ENCODE peak calls at places on chromosomes 3 and 15, in seven cellular contexts. F is AG09309, O is activated T-helper 1 cell treated with Interleukin-2 at 50 U/mL for 16 hours, X is adrenal gland, S is dorsolateral prefrontal cortex, Y is mucosa of gallbladder, K is LHCN-M2. N is an unnamed sample.

GRCh38 chr15:44584162-44584749 is 47.3 kb downstream of the EIF3J start:
- DNase-seq in F (no peak), O (peak), X (peak), S (no peak), Y (peak), K (peak), N (no peak)

GRCh38 chr3:101954361-101954760 is 105.0 kb downstream of the NFKBIZ start:
- DNase-seq in F (no peak), O (no peak), X (no peak), S (no peak), Y (no peak), K (no peak), N (no peak)

GRCh38 chr3:41265011-41265545 is 65.8 kb downstream of the CTNNB1 start:
- DNase-seq in F (no peak), O (no peak), X (no peak), S (no peak), Y (no peak), K (peak), N (no peak)

GRCh38 chr3:114103181-114103580 is 46.6 kb downstream of the QTRT2 start:
- DNase-seq in F (no peak), O (no peak), X (no peak), S (no peak), Y (no peak), K (no peak), N (no peak)

GRCh38 chr3:133451309-133451708 is 51.5 kb downstream of the BFSP2 start:
- DNase-seq in F (no peak), O (no peak), X (no peak), S (no peak), Y (no peak), K (no peak), N (no peak)

GRCh38 chr3:116391296-116392201 is 53.7 kb downstream of the LSAMP start:
- DNase-seq in F (no peak), O (no peak), X (no peak), S (no peak), Y (no peak), K (no peak), N (no peak)

GRCh38 chr3:65703820-65704219 is 334.9 kb downstream of the MAGI1 start:
- DNase-seq in F (no peak), O (no peak), X (no peak), S (no peak), Y (no peak), K (no peak), N (no peak)

GRCh38 chr3:64042952-64043351 is 19.7 kb upstream of the PSMD6 start:
- DNase-seq in F (no peak), O (no peak), X (no peak), S (no peak), Y (no peak), K (no peak), N (no peak)

GRCh38 chr3:17055374-17056276 is 170.9 kb downstream of the PLCL2 start:
- DNase-seq in F (peak), O (no peak), X (no peak), S (no peak), Y (no peak), K (no peak), N (no peak)

GRCh38 chr3:13325892-13326443 is 94.2 kb downstream of the NUP210 start:
- DNase-seq in F (no peak), O (no peak), X (no peak), S (no peak), Y (no peak), K (no peak), N (no peak)

GRCh38 chr15:31434418-31435255 is 108.0 kb downstream of the KLF13 start:
- DNase-seq in F (peak), O (peak), X (peak), S (no peak), Y (peak), K (no peak), N (no peak)

GRCh38 chr3:56467108-56467507 is 1.2 kb downstream of the ERC2 start:
- DNase-seq in F (no peak), O (no peak), X (peak), S (peak), Y (peak), K (peak), N (peak)

GRCh38 chr15:76994001-76994400 is 925 bp upstream of the PSTPIP1 start:
- DNase-seq in F (no peak), O (peak), X (peak), S (no peak), Y (no peak), K (no peak), N (no peak)

GRCh38 chr3:149215474-149215873 is 6.2 kb downstream of the CP start:
- DNase-seq in F (no peak), O (no peak), X (no peak), S (no peak), Y (no peak), K (no peak), N (no peak)

GRCh38 chr15:28984421-28985375 is 98.9 kb downstream of the APBA2 start:
- DNase-seq in F (no peak), O (no peak), X (no peak), S (peak), Y (no peak), K (no peak), N (no peak)

GRCh38 chr15:80856809-80857377 is 77.7 kb downstream of the CEMIP start:
- DNase-seq in F (no peak), O (no peak), X (no peak), S (no peak), Y (peak), K (no peak), N (no peak)

GRCh38 chr15:49620174-49620573 is 444 bp downstream of the FAM227B start:
- DNase-seq in F (no peak), O (no peak), X (no peak), S (no peak), Y (no peak), K (peak), N (no peak)

GRCh38 chr15:40098489-40099261 is 10.0 kb downstream of the BMF start:
- DNase-seq in F (peak), O (peak), X (peak), S (no peak), Y (peak), K (peak), N (no peak)

GRCh38 chr15:48803877-48804276 is 7.0 kb downstream of the CEP152 start:
- DNase-seq in F (no peak), O (no peak), X (no peak), S (no peak), Y (no peak), K (no peak), N (no peak)

GRCh38 chr15:57762302-57762701 is 55.8 kb downstream of the POLR2M start:
- DNase-seq in F (no peak), O (no peak), X (no peak), S (no peak), Y (no peak), K (no peak), N (no peak)

GRCh38 chr3:28349397-28350000 is 875 bp upstream of the AZI2 start:
- DNase-seq in F (no peak), O (no peak), X (no peak), S (no peak), Y (no peak), K (no peak), N (no peak)

GRCh38 chr3:120144267-120144666 is 50.0 kb upstream of the GSK3B start:
- DNase-seq in F (no peak), O (no peak), X (no peak), S (no peak), Y (no peak), K (peak), N (no peak)

GRCh38 chr15:40052604-40053003 is 13.6 kb upstream of the SRP14 start:
- DNase-seq in F (no peak), O (no peak), X (peak), S (no peak), Y (peak), K (no peak), N (no peak)

GRCh38 chr15:36331531-36332275 is 247.7 kb upstream of the CDIN1 start:
- DNase-seq in F (peak), O (no peak), X (no peak), S (no peak), Y (no peak), K (peak), N (no peak)

GRCh38 chr3:161854232-161854771 is 357.7 kb downstream of the OTOL1 start:
- DNase-seq in F (peak), O (no peak), X (no peak), S (no peak), Y (no peak), K (peak), N (no peak)

GRCh38 chr3:37999836-38000235 is 9.2 kb downstream of the VILL start:
- DNase-seq in F (no peak), O (no peak), X (peak), S (peak), Y (no peak), K (no peak), N (no peak)

GRCh38 chr15:59105839-59106238 is 893 bp downstream of the CCNB2 start:
- DNase-seq in F (no peak), O (no peak), X (no peak), S (no peak), Y (no peak), K (peak), N (no peak)

GRCh38 chr3:65181397-65181871 is 493.6 kb upstream of the ADAMTS9 start:
- DNase-seq in F (no peak), O (no peak), X (peak), S (no peak), Y (no peak), K (peak), N (no peak)

GRCh38 chr3:135864060-135864459 is 101.5 kb upstream of the PPP2R3A start:
- DNase-seq in F (no peak), O (no peak), X (no peak), S (no peak), Y (no peak), K (no peak), N (no peak)

GRCh38 chr15:39361497-39361896 is 219.4 kb upstream of the THBS1 start:
- DNase-seq in F (no peak), O (no peak), X (no peak), S (no peak), Y (no peak), K (peak), N (no peak)

N was measured in omental fat pad.